ENCODE peak calls at places on chromosomes 6 and 20, in four cellular contexts. T is endodermal cell, O is cardiac fibroblast, K is brain microvascular endothelial cell. X is an unnamed sample.

GRCh38 chr6:17928514-17929430 is 58.7 kb downstream of the KIF13A start:
- DNase-seq in T (no peak), O (peak; percentile 67), K (no peak), X (no peak)

GRCh38 chr6:104705095-104705707 is 154.5 kb downstream of the HACE1 start:
- DNase-seq in T (no peak), O (peak; percentile 81), K (peak; percentile 71), X (peak; percentile 67)

GRCh38 chr6:88982720-88983119 is 19.3 kb upstream of the RNGTT start:
- DNase-seq in T (no peak), O (peak; percentile 87), K (peak; percentile 48), X (peak; percentile 66)

GRCh38 chr6:32371204-32371603 is 499 bp downstream of the TSBP1 start:
- DNase-seq in T (no peak), O (peak; percentile 29), K (no peak), X (no peak)

GRCh38 chr20:13422637-13423036 is 201.6 kb downstream of the ISM1 start:
- DNase-seq in T (no peak), O (no peak), K (no peak), X (no peak)

GRCh38 chr6:92109256-92109655 is 1310.1 kb downstream of the EPHA7 start:
- DNase-seq in T (no peak), O (no peak), K (no peak), X (no peak)

GRCh38 chr20:11333634-11334033 is 584.1 kb upstream of the BTBD3 start:
- DNase-seq in T (no peak), O (no peak), K (no peak), X (no peak)

GRCh38 chr6:66376021-66376420 is 669.0 kb upstream of the EYS start:
- DNase-seq in T (no peak), O (no peak), K (no peak), X (peak; percentile 1)

GRCh38 chr6:14475306-14475705 is 357.7 kb downstream of the CD83 start:
- DNase-seq in T (no peak), O (no peak), K (no peak), X (no peak)

GRCh38 chr6:14478396-14479225 is 361.0 kb downstream of the CD83 start:
- DNase-seq in T (no peak), O (no peak), K (no peak), X (no peak)

GRCh38 chr6:14474816-14475215 is 357.2 kb downstream of the CD83 start:
- DNase-seq in T (no peak), O (no peak), K (no peak), X (no peak)

GRCh38 chr6:14477559-14477958 is 360.0 kb downstream of the CD83 start:
- DNase-seq in T (no peak), O (no peak), K (no peak), X (no peak)

GRCh38 chr6:14476793-14477531 is 359.4 kb downstream of the CD83 start:
- DNase-seq in T (no peak), O (peak; percentile 87), K (peak; percentile 79), X (peak; percentile 91)
- H3K4me3 ChIP-seq in T (no peak overlapping the region), O (no peak overlapping the region), K (peak overlapping the region; percentile 31), X (peak overlapping the region; percentile 31)

DNA sequence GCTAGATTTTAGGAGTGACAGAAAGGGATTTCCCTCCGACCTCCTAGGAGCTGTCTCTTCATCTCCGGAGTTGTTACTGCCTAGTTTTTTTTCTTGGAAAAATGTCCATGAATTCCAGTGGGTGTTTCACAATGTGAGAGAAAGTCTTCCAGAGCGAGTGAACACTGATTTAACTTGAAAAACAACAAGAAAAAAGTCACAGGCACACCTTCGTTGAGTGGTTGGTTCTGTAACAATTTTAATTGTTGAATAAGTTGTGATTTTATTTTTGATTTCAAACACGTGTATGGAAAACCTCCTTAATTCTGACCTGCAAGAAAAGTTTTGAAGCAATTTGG is 2.9 kb downstream of the TFAP2C start:
- DNase-seq in T (no peak), O (no peak), K (no peak), X (no peak)
- H3K4me3 ChIP-seq in T (peak overlapping the region; percentile 81), O (no peak overlapping the region), K (no peak overlapping the region), X (no peak overlapping the region)

DNA sequence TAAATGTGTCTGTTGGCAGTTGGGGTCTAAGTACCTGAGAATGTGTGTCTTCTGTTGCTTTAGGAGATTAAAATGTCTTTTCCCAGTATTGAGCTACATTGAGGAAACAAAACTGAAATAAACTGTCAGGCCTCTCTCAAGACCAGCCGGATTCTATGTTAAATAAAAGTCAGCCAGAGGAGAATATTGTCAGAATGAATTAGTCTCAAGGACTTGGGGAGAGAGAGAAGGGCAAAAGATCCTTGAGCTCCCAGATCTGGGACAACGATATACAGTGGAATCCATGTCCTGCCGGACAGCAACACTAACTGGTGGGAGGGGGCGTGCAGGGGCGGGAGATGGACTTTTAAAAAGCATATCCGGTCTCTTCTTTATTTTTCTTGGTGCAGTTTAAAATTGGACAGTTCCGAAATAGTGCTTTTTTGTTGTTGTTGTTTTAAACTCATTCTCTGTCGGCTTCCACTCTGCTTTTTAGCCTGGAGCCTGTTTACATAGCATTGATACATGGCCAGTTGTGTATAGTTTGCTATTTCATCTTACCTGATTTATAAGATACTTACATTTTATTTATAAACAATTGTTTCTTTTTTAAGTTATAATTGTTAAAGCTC is 3.3 kb upstream of the TBX18 start:
- DNase-seq in T (no peak), O (no peak), K (no peak), X (no peak)
- H3K4me3 ChIP-seq in T (no peak overlapping the region), O (no peak overlapping the region), K (no peak overlapping the region), X (no peak overlapping the region)

GRCh38 chr6:159169193-159169555 is at the start of gene FNDC1:
- DNase-seq in T (peak; percentile 86), O (peak; percentile 21), K (no peak), X (no peak)

GRCh38 chr6:159170999-159171712 is 2.0 kb downstream of the FNDC1 start:
- DNase-seq in T (no peak), O (peak; percentile 71), K (peak; percentile 84), X (peak; percentile 52)

GRCh38 chr6:159169557-159170332 is 545 bp downstream of the FNDC1 start:
- DNase-seq in T (peak; percentile 88), O (peak; percentile 41), K (peak; percentile 39), X (no peak)

GRCh38 chr6:159168536-159169192 is 536 bp upstream of the FNDC1 start:
- DNase-seq in T (peak; percentile 92), O (peak; percentile 53), K (peak; percentile 23), X (no peak)

DNA sequence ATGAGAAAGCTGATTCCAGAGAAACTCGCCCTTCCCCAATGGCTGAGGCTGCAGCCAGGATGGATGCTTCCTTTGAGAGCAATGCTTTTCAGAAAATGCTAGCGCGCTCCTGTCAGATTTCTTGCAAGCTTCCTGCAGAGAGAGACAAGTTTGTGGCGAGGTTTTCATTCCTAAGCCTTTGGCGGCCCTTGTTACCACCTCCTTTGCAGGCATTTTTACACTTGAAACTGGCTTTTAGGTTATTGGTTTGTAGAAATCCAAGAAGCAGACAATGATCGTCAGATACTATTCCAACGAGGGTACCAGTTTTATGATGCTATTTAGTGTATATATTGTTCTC is 1.1 kb downstream of the FNDC1 start:
- DNase-seq in T (no peak), O (no peak), K (no peak), X (no peak)
- H3K4me3 ChIP-seq in T (peak overlapping the region; percentile 71), O (no peak overlapping the region), K (peak overlapping the region; percentile 43), X (peak overlapping the region; percentile 41)

DNA sequence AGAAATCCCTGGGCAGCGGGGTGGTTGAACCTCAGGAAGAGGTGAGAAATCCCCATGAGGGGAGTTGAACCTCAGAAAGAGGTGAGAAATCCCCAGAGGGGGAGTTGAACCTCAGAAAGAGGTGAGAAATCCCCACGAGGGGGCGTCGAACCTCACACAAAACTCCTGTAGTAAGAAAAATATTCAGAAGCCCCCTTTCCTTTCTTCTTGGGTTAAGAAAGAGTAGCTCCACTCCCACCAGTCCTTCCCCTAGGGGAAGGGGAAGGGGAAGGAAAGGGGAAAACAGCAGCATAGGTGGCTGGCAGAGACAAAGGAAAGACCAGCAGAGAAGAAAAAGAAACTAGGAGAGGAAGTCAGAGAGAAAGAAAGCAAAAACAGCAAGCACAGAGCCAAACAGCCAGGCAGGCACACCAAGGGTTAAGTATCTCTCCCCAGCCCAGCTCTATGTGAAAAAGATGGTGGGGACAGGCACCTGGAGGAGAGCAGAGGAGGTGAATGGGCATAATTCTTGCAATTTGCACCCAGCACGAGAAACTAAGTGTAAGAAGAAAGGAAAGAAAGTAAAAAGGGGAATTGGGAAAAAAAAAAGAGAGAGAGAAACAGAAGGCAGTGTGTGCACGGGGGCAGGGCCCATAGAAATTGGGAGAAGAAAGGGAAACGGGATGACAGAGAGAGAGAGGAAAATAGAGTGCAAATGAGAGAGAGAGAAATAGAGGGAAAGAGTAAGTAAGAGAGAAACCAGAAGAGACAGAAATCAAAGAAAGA is 88.2 kb downstream of the PLG start:
- DNase-seq in T (peak; percentile 63), O (peak; percentile 4), K (no peak), X (no peak)
- H3K4me3 ChIP-seq in T (no peak overlapping the region), O (no peak overlapping the region), K (no peak overlapping the region), X (no peak overlapping the region)

GRCh38 chr6:30533460-30534294 is 22.6 kb downstream of the GNL1 start:
- DNase-seq in T (peak; percentile 17), O (no peak), K (no peak), X (no peak)
- H3K4me3 ChIP-seq in T (no peak overlapping the region), O (no peak overlapping the region), K (no peak overlapping the region), X (no peak overlapping the region)

DNA sequence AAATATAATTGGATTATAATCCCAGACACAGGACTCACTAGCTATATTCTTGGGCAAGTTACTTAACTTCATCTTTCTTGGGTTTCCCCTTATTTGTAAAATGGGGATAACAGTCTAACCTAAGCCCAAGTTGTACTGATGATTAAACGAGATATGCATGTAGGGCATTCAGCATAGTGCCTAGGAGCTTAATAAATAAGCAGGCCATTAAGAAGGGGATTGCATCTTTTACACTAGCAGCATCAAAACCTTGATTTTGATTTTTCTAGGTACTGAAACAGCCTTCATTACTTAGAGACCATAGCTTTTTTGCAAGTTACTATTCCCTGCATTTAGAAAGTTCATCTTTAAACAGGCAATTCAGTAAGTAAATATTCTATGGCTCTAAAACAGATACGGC is 2.2 kb upstream of the QKI start:
- DNase-seq in T (no peak), O (no peak), K (no peak), X (no peak)
- H3K4me3 ChIP-seq in T (peak overlapping the region; percentile 92), O (peak overlapping the region; percentile 61), K (peak overlapping the region; percentile 66), X (peak overlapping the region; percentile 62)

GRCh38 chr6:105747823-105748405 is 338.2 kb upstream of the PRDM1 start:
- DNase-seq in T (no peak), O (no peak), K (no peak), X (no peak)

GRCh38 chr6:105748737-105749161 is 337.4 kb upstream of the PRDM1 start:
- DNase-seq in T (no peak), O (peak; percentile 6), K (peak; percentile 28), X (peak; percentile 41)

GRCh38 chr6:105753184-105754097 is 332.7 kb upstream of the PRDM1 start:
- DNase-seq in T (peak; percentile 57), O (peak; percentile 2), K (no peak), X (no peak)

GRCh38 chr6:105746539-105746938 is 339.6 kb upstream of the PRDM1 start:
- DNase-seq in T (no peak), O (no peak), K (no peak), X (no peak)

DNA sequence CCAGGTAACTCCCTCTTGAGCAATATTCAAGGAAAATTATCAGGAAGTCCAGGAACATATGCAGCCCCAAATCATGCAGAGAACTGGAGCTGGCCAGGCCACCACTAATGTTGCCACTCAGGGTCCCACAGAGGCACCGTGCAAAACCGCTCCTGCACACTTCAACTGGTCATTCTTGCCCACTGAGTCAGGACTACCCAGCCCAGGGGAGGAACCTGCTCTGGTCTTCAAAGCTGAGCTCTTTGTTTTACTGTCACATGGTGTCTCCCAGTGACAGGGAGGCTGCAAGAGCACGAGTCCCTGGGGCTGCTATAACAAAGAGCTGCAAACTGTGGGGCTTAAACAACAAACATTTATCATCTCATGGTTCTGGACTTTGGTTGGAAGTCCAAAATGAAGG is 336.0 kb upstream of the PRDM1 start:
- DNase-seq in T (no peak), O (no peak), K (no peak), X (no peak)
- H3K4me3 ChIP-seq in T (no peak overlapping the region), O (no peak overlapping the region), K (no peak overlapping the region), X (no peak overlapping the region)